ENCODE peak calls at places on chromosomes 5 and 9, in nine cellular contexts. O is A549, I is hepatocyte, E is PC-9, F is GM23338, P is IMR-90, W is OCI-LY7, B is mammary epithelial cell, V is MM.1S. R is an unnamed sample.

GRCh38 chr5:35319231-35320002 is 89.1 kb upstream of the PRLR start:
- DNase-seq in V (peak; percentile 88), I (peak; percentile 46), B (peak; percentile 47), F (no peak), W (no peak), P (peak; percentile 2), O (no peak), E (peak; percentile 21), R (peak; percentile 71)

GRCh38 chr5:117434266-117434665 is 859.6 kb upstream of the SEMA6A start:
- DNase-seq in V (peak; percentile 26), O (no peak), E (no peak), P (no peak), F (no peak), W (no peak), I (no peak), B (no peak), R (no peak)

GRCh38 chr5:96348536-96348935 is 84.5 kb downstream of the PCSK1 start:
- DNase-seq in V (no peak), B (no peak), I (no peak), O (no peak), F (no peak), P (no peak), W (no peak), E (no peak), R (no peak)

GRCh38 chr9:129027224-129027684 is 877 bp downstream of the SH3GLB2 start:
- DNase-seq in F (peak; percentile 58), E (no peak), I (no peak), W (peak; percentile 37), O (no peak), V (no peak), B (peak; percentile 19), P (no peak), R (no peak)

GRCh38 chr9:13529321-13530104 is 250.0 kb upstream of the MPDZ start:
- DNase-seq in O (no peak), P (no peak), W (no peak), I (peak; percentile 8), F (no peak), B (peak; percentile 76), E (no peak), V (no peak), R (peak; percentile 21)

GRCh38 chr9:121399883-121400607 is 30.0 kb upstream of the STOM start:
- DNase-seq in I (peak; percentile 84), O (peak; percentile 40), B (peak; percentile 69), F (peak; percentile 86), W (peak; percentile 75), E (peak; percentile 68), P (peak; percentile 86), V (peak; percentile 77), R (peak; percentile 69)

GRCh38 chr9:71955300-71955915 is 44.0 kb downstream of the C9orf85 start:
- DNase-seq in V (no peak), F (no peak), E (no peak), B (no peak), W (peak; percentile 31), P (no peak), O (no peak), I (no peak), R (no peak)

GRCh38 chr5:28077291-28078240 is 1039.2 kb upstream of the CDH9 start:
- DNase-seq in P (no peak), O (no peak), V (no peak), E (no peak), B (no peak), W (no peak), F (no peak), I (no peak), R (no peak)

GRCh38 chr5:82599030-82599429 is 320.9 kb upstream of the RPS23 start:
- DNase-seq in F (no peak), I (no peak), B (peak; percentile 5), E (no peak), V (no peak), O (no peak), P (no peak), W (no peak), R (no peak)

GRCh38 chr5:173941102-173941501 is 47.9 kb upstream of the C5orf47 start:
- DNase-seq in F (peak; percentile 71), O (no peak), P (no peak), V (no peak), B (no peak), E (no peak), W (no peak), I (no peak), R (no peak)

GRCh38 chr5:173940269-173940668 is 48.7 kb upstream of the C5orf47 start:
- DNase-seq in P (no peak), W (no peak), V (no peak), I (no peak), F (no peak), B (no peak), O (no peak), E (no peak), R (no peak)

GRCh38 chr5:173946353-173946752 is 42.6 kb upstream of the C5orf47 start:
- DNase-seq in I (peak; percentile 37), E (no peak), O (no peak), F (no peak), B (no peak), W (no peak), P (no peak), V (no peak), R (no peak)

GRCh38 chr5:173941758-173942401 is 47.1 kb upstream of the C5orf47 start:
- DNase-seq in V (no peak), O (no peak), I (no peak), P (no peak), E (no peak), B (no peak), F (peak; percentile 84), W (no peak), R (no peak)

DNA sequence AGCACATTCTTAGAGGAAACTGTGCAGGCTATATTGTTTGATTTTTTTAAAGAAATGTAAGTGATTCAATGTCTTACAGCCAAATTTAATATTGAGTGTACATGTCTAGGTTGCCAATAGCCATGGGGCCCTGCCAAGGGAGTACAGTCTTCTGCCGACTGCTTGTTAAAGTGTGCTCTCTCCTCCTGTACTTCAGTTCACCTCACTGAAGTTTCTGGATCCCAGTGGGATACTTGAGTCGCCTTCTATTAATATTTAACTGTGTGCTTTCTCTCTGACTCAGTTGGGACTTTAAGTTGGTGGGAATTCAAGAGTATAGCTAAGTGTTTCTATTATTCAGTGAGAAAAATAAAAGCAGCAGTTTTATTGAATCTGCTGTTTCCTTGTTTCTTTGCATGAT is 44.5 kb upstream of the C5orf47 start:
- DNase-seq in B (no peak), W (no peak), V (no peak), P (no peak), F (no peak), I (no peak), O (no peak), E (no peak), R (no peak)
- H3K4me2 ChIP-seq in B (no peak overlapping the region), W (no peak overlapping the region), V (no peak overlapping the region), P (no peak overlapping the region), F (no peak overlapping the region), I (peak overlapping the region; percentile 33), O (peak overlapping the region; percentile 87), E (no peak overlapping the region), R (no peak overlapping the region)

GRCh38 chr5:141094481-141095262 is at the start of gene PCDHB2:
- DNase-seq in E (no peak), V (peak; percentile 70), O (peak; percentile 35), I (peak; percentile 93), P (peak; percentile 14), F (peak; percentile 98), W (no peak), B (peak; percentile 71), R (peak; percentile 1)

GRCh38 chr5:141095263-141095641 is 837 bp downstream of the PCDHB2 start:
- DNase-seq in E (no peak), P (no peak), I (peak; percentile 5), O (no peak), V (no peak), F (peak; percentile 44), W (no peak), B (no peak), R (no peak)

GRCh38 chr5:141101059-141101458 is 786 bp downstream of the PCDHB3 start:
- DNase-seq in F (peak; percentile 38), I (no peak), B (no peak), E (no peak), V (no peak), P (no peak), O (no peak), W (no peak), R (no peak)

GRCh38 chr5:141105350-141105749 is 5.1 kb downstream of the PCDHB3 start:
- DNase-seq in E (no peak), I (no peak), W (no peak), B (no peak), V (no peak), O (no peak), F (no peak), P (no peak), R (no peak)

DNA sequence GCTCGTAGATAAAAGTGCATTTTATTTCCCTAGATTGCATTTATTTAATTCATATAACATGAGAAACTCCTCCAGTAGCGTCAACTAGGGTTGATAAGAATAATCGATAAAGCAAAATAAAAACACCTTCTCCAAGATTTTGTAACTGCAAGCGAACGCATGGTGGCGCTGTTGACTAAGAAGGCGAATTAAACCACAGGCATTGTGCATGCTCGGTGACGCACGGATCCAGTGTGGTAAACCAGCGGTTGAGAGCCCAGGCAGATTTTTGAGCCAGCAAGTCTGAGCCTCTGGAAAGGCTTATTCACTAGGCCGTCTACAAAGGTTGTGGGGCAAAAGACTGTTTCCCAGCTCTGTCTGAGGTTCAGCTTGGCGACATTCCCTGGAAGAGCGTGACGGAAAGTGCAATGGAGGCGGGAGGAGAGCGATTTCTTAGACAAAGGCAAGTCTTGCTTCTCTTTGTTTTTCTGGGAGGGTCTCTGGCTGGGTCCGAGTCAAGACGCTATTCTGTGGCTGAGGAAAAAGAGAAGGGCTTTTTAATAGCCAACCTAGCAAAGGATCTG is at the start of gene PCDHB3:
- DNase-seq in P (peak; percentile 16), O (no peak), E (no peak), W (peak; percentile 1), V (peak; percentile 45), I (no peak), B (peak; percentile 48), F (peak; percentile 96), R (peak; percentile 3)
- TF ChIP-seq CTCF in P (peak; percentile 20), O (no peak), E (no peak), W (peak; percentile 55), V (peak; percentile 48), I (no peak), B (peak; percentile 52), F (peak; percentile 93), R (peak; percentile 16)

DNA sequence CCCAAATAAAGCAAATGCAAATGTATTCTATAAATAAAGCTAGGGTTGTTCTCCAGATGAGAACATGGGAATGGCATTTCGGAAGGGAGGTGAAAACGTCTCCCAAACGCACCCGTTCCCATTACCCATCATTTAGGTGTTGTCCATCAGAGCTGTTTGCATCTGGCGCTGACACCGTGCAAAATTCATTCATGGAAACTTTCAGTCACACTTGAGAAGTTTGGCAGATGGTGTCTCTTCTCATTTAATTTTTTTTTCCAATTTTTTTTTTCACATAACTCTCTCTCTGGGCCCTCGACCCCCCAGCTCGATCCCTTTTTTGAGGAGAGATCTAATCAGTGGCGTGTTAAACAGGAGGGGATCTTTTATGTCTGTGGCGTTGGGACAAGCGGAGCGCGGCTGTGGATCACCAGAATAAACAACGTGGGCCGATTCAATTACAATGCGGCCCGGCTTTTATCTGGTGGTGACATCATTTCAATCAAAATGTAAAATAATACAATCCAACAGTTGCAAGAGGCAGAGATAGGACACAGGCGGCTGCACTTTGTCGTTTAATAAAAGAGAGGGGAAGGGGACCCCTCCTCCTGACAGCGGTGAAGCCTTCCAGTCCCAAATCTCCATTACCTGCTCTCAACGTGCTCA is 246.1 kb upstream of the IRX4 start:
- DNase-seq in V (no peak), B (no peak), F (no peak), O (no peak), E (no peak), P (no peak), I (no peak), W (no peak), R (no peak)
- H3K4me2 ChIP-seq in V (no peak overlapping the region), B (no peak overlapping the region), F (no peak overlapping the region), O (no peak overlapping the region), E (no peak overlapping the region), P (no peak overlapping the region), I (no peak overlapping the region), W (no peak overlapping the region), R (no peak overlapping the region)

GRCh38 chr9:31119882-31120481 is 1264.5 kb upstream of the ACO1 start:
- DNase-seq in V (peak; percentile 43), P (no peak), W (peak; percentile 34), B (peak; percentile 55), I (peak; percentile 44), E (no peak), F (peak; percentile 56), O (no peak), R (peak; percentile 11)
- TF ChIP-seq CTCF in V (peak; percentile 52), P (peak; percentile 40), W (peak; percentile 75), B (peak; percentile 74), I (peak; percentile 59), E (peak; percentile 69), F (peak; percentile 66), O (peak; percentile 21), R (peak; percentile 51)